ENCODE peak calls at places on chromosomes 1 and 21, in five cellular contexts. G is tibial artery, S is GM13976, D is breast epithelium, F is NCI-H2029. Z is an unnamed sample.

GRCh38 chr1:25715888-25716287 is 84.1 kb upstream of the SELENON start:
- DNase-seq in F (no peak), S (no peak), G (no peak), D (no peak), Z (no peak)

GRCh38 chr1:150383629-150384318 is 19.8 kb downstream of the RPRD2 start:
- DNase-seq in D (no peak), G (no peak), S (no peak), F (no peak), Z (no peak)

GRCh38 chr1:14602131-14602530 is 3.6 kb downstream of the KAZN start:
- DNase-seq in F (no peak), S (no peak), D (no peak), G (peak; percentile 69), Z (peak; percentile 34)

GRCh38 chr1:64570267-64570666 is 100.3 kb downstream of the CACHD1 start:
- DNase-seq in F (no peak), G (no peak), D (no peak), S (no peak), Z (no peak)

GRCh38 chr1:237366667-237367066 is 324.7 kb downstream of the RYR2 start:
- DNase-seq in S (no peak), G (no peak), D (no peak), F (no peak), Z (no peak)

GRCh38 chr1:40662864-40663263 is 2.6 kb downstream of the RIMS3 start:
- DNase-seq in D (no peak), G (no peak), S (no peak), F (no peak), Z (no peak)

GRCh38 chr1:1000357-1001056 is 610 bp upstream of the HES4 start:
- DNase-seq in S (peak; percentile 84), G (peak; percentile 59), F (peak; percentile 17), D (peak; percentile 85), Z (peak; percentile 73)

GRCh38 chr21:41068411-41069304 is 99.3 kb upstream of the BACE2 start:
- DNase-seq in F (peak; percentile 89), S (peak; percentile 79), G (peak; percentile 75), D (peak; percentile 73), Z (peak; percentile 17)

GRCh38 chr1:180230791-180231505 is 884 bp downstream of the LHX4 start:
- DNase-seq in S (no peak), F (no peak), D (no peak), G (no peak), Z (no peak)

GRCh38 chr1:165352442-165353293 is 3.8 kb downstream of the LMX1A start:
- DNase-seq in F (no peak), G (no peak), S (no peak), D (no peak), Z (no peak)

GRCh38 chr1:55311057-55311631 is 96.0 kb upstream of the USP24 start:
- DNase-seq in D (no peak), S (no peak), G (no peak), F (no peak), Z (no peak)

GRCh38 chr1:22749919-22750670 is 39.5 kb downstream of the EPHB2 start:
- DNase-seq in D (no peak), F (peak; percentile 56), S (no peak), G (peak; percentile 73), Z (no peak)

GRCh38 chr21:29342394-29342957 is 43.8 kb downstream of the BACH1 start:
- DNase-seq in G (peak; percentile 77), F (no peak), S (peak; percentile 55), D (no peak), Z (no peak)

GRCh38 chr1:41455479-41456271 is 28.8 kb downstream of the EDN2 start:
- DNase-seq in S (no peak), G (no peak), D (peak; percentile 66), F (no peak), Z (no peak)

GRCh38 chr1:191804311-191804710 is 354.0 kb upstream of the RGS18 start:
- DNase-seq in S (no peak), F (no peak), G (no peak), D (no peak), Z (no peak)

GRCh38 chr1:18530567-18531502 is 50.1 kb downstream of the KLHDC7A start:
- DNase-seq in S (peak; percentile 14), F (no peak), G (no peak), D (no peak), Z (no peak)

GRCh38 chr1:76240321-76240720 is 165.8 kb downstream of the ST6GALNAC3 start:
- DNase-seq in F (no peak), G (no peak), S (no peak), D (no peak), Z (no peak)